ENCODE peak calls at places on chromosomes 2 and 18, in four cellular contexts. Q is osteocyte; F is Calu3; M is activated T-helper 1 cell treated with anti-CD3 and anti-CD28 coated beads, Interleukin-12 subunit alpha, Interleukin-12 subunit beta, Interleukin-2, Interleukin-4 antibody, amounts not matched to agents 30 ng/mL and 10 ng/mL and 1 ng/mL, durations not matched to agents 14 hours and 24 hours and 36 hours. I is an unnamed sample.

GRCh38 chr2:32418777-32419176 is 62.0 kb downstream of the BIRC6 start:
- DNase-seq in Q (no peak), F (no peak), M (no peak), I (no peak)

GRCh38 chr2:118112771-118113334 is 24.6 kb downstream of the INSIG2 start:
- DNase-seq in M (no peak), F (peak; percentile 51), Q (no peak), I (no peak)

GRCh38 chr2:181915096-181915495 is 23.6 kb downstream of the ITPRID2 start:
- DNase-seq in M (no peak), F (no peak), Q (no peak), I (no peak)

GRCh38 chr2:136407952-136408318 is 290.0 kb upstream of the CXCR4 start:
- DNase-seq in Q (no peak), F (no peak), M (no peak), I (no peak)

GRCh38 chr18:25453556-25454269 is 101.7 kb upstream of the ZNF521 start:
- DNase-seq in F (no peak), Q (no peak), M (no peak), I (no peak)

GRCh38 chr2:202510911-202511310 is 123.9 kb upstream of the FAM117B start:
- DNase-seq in M (no peak), Q (no peak), F (no peak), I (no peak)

GRCh38 chr2:16277117-16277516 is 336.8 kb downstream of the MYCN start:
- DNase-seq in Q (no peak), M (no peak), F (no peak), I (no peak)

GRCh38 chr18:78918707-78919106 is 60.9 kb upstream of the SALL3 start:
- DNase-seq in M (no peak), F (no peak), Q (no peak), I (no peak)

GRCh38 chr2:240640939-240641338 is 15.7 kb downstream of the GPR35 start:
- DNase-seq in M (no peak), Q (peak; percentile 83), F (peak; percentile 83), I (peak; percentile 83)

GRCh38 chr2:37711308-37711731 is 39.9 kb upstream of the CDC42EP3 start:
- DNase-seq in M (peak; percentile 30), Q (no peak), F (peak; percentile 62), I (no peak)

I was measured in glutamatergic neuron.